ENCODE peak calls at places on chromosomes 6 and 20, in seven cellular contexts. L is CD8-positive, alpha-beta T cell; Q is A172; D is effector CD4-positive, alpha-beta T cell; H is HCT116; J is ovary; O is NCI-H1092. V is an unnamed sample.

GRCh38 chr6:117960906-117961700 is 54.0 kb downstream of the SLC35F1 start:
- DNase-seq in H (no peak), L (no peak), Q (no peak), J (no peak), D (no peak), O (no peak), V (no peak)

GRCh38 chr6:81751388-81752083 is 945 bp downstream of the TENT5A start:
- DNase-seq in H (peak), L (no peak), O (no peak), D (peak), J (peak), Q (no peak), V (no peak)

GRCh38 chr6:6565488-6565887 is 23.0 kb upstream of the LY86 start:
- DNase-seq in D (no peak), J (no peak), O (no peak), Q (no peak), L (no peak), H (no peak), V (no peak)

GRCh38 chr6:43038727-43039126 is 14.9 kb downstream of the CUL7 start:
- DNase-seq in Q (no peak), L (no peak), J (no peak), D (no peak), H (no peak), O (no peak), V (no peak)

GRCh38 chr6:159995405-159995804 is 26.5 kb downstream of the IGF2R start:
- DNase-seq in J (no peak), H (no peak), O (no peak), L (no peak), D (no peak), Q (no peak), V (no peak)

GRCh38 chr6:33988121-33989015 is 157.5 kb downstream of the GRM4 start:
- DNase-seq in D (no peak), H (no peak), J (no peak), Q (no peak), L (no peak), O (peak), V (no peak)

GRCh38 chr6:106072501-106073140 is 13.5 kb upstream of the PRDM1 start:
- DNase-seq in O (no peak), D (no peak), Q (no peak), L (no peak), J (no peak), H (no peak), V (no peak)

GRCh38 chr20:46575394-46575793 is 24.9 kb upstream of the OCSTAMP start:
- DNase-seq in J (no peak), H (no peak), D (no peak), Q (no peak), L (no peak), O (no peak), V (no peak)

GRCh38 chr20:8043687-8044278 is 24.2 kb upstream of the TMX4 start:
- DNase-seq in Q (peak), O (peak), D (peak), L (no peak), J (no peak), H (peak), V (no peak)

GRCh38 chr20:49768204-49769124 is 44.2 kb upstream of the SLC9A8 start:
- DNase-seq in Q (peak), D (no peak), H (no peak), O (no peak), L (no peak), J (peak), V (no peak)

GRCh38 chr6:116929825-116930224 is 52.8 kb downstream of the RFX6 start:
- DNase-seq in L (no peak), D (no peak), J (no peak), H (no peak), O (no peak), Q (no peak), V (no peak)

GRCh38 chr6:31145386-31145785 is 6.5 kb upstream of the PSORS1C2 start:
- DNase-seq in J (no peak), Q (no peak), L (no peak), O (no peak), D (no peak), H (no peak), V (no peak)

GRCh38 chr6:24126586-24127192 is 674 bp downstream of the NRSN1 start:
- DNase-seq in H (peak), Q (peak), L (no peak), J (no peak), D (no peak), O (no peak), V (no peak)

GRCh38 chr6:69771158-69771906 is 25.5 kb downstream of the LMBRD1 start:
- DNase-seq in J (no peak), Q (no peak), H (no peak), D (no peak), L (no peak), O (no peak), V (no peak)

GRCh38 chr6:122712864-122713612 is 66.5 kb upstream of the FABP7 start:
- DNase-seq in J (no peak), O (no peak), Q (no peak), H (no peak), D (no peak), L (no peak), V (no peak)

GRCh38 chr6:31126416-31127175 is 6.3 kb upstream of the CDSN start:
- DNase-seq in D (no peak), H (no peak), Q (no peak), J (no peak), O (no peak), L (no peak), V (no peak)

GRCh38 chr6:26327450-26328264 is 37.3 kb upstream of the BTN3A2 start:
- DNase-seq in L (peak), J (no peak), O (peak), D (peak), Q (peak), H (peak), V (peak)

GRCh38 chr20:24365685-24366084 is 103.7 kb upstream of the SYNDIG1 start:
- DNase-seq in O (no peak), L (no peak), H (no peak), D (no peak), Q (no peak), J (no peak), V (no peak)

GRCh38 chr6:31615748-31616147 is 714 bp downstream of the AIF1 start:
- DNase-seq in L (no peak), H (no peak), D (no peak), J (no peak), Q (no peak), O (no peak), V (no peak)

GRCh38 chr6:44001318-44001868 is 125.9 kb downstream of the MRPL14 start:
- DNase-seq in D (no peak), J (no peak), O (no peak), L (no peak), H (peak), Q (no peak), V (no peak)

GRCh38 chr6:56842602-56843475 is 112.1 kb upstream of the BEND6 start:
- DNase-seq in Q (peak), L (no peak), H (no peak), J (peak), O (no peak), D (no peak), V (no peak)

GRCh38 chr6:69812746-69813427 is 16.1 kb upstream of the LMBRD1 start:
- DNase-seq in O (no peak), L (no peak), H (no peak), Q (no peak), J (no peak), D (no peak), V (no peak)

GRCh38 chr6:25788305-25788922 is 33.9 kb downstream of the SLC17A4 start:
- DNase-seq in O (no peak), H (peak), L (no peak), D (peak), Q (peak), J (no peak), V (peak)

GRCh38 chr6:15715060-15715459 is 52.2 kb upstream of the DTNBP1 start:
- DNase-seq in J (no peak), H (no peak), O (no peak), D (no peak), L (no peak), Q (peak), V (no peak)